ENCODE peak calls at places on chromosomes 2 and 18, in six cellular contexts. N, K, X, O, Z and R are unnamed samples.

GRCh38 chr18:23207191-23207955 is 72.1 kb downstream of the CABLES1 start:
- DNase-seq in N (no peak), K (peak; percentile 13), X (no peak), O (no peak), Z (peak; percentile 83), R (no peak)

GRCh38 chr18:13615432-13615861 is 110.9 kb downstream of the FAM210A start:
- DNase-seq in N (no peak), K (no peak), X (no peak), O (no peak), Z (no peak), R (no peak)

GRCh38 chr2:145985517-145985916 is 1465.6 kb upstream of the ZEB2 start:
- DNase-seq in N (no peak), K (no peak), X (no peak), O (no peak), Z (no peak), R (no peak)

GRCh38 chr2:215784371-215784783 is 229.0 kb downstream of the MREG start:
- DNase-seq in N (no peak), K (no peak), X (no peak), O (no peak), Z (no peak), R (no peak)

GRCh38 chr2:232218778-232219495 is 159.6 kb upstream of the ALPP start:
- DNase-seq in N (no peak), K (no peak), X (no peak), O (no peak), Z (no peak), R (no peak)

GRCh38 chr2:158889135-158889853 is 79.1 kb upstream of the TANC1 start:
- DNase-seq in N (no peak), K (no peak), X (no peak), O (no peak), Z (no peak), R (no peak)

GRCh38 chr18:3492166-3492565 is 42.2 kb downstream of the TGIF1 start:
- DNase-seq in N (no peak), K (no peak), X (no peak), O (no peak), Z (no peak), R (no peak)

GRCh38 chr2:150136901-150137300 is 350.6 kb downstream of the RND3 start:
- DNase-seq in N (no peak), K (no peak), X (no peak), O (no peak), Z (no peak), R (no peak)

GRCh38 chr2:175062787-175063585 is 57.8 kb upstream of the CHN1 start:
- DNase-seq in N (no peak), K (peak; percentile 100), X (no peak), O (no peak), Z (no peak), R (no peak)

GRCh38 chr2:148876190-148876588 is 1.2 kb downstream of the KIF5C start:
- DNase-seq in N (no peak), K (no peak), X (no peak), O (peak; percentile 81), Z (no peak), R (no peak)

GRCh38 chr2:84395819-84396218 is 63.3 kb downstream of the SUCLG1 start:
- DNase-seq in N (no peak), K (no peak), X (no peak), O (no peak), Z (no peak), R (no peak)

GRCh38 chr18:58887613-58887963 is 22.9 kb downstream of the ZNF532 start:
- DNase-seq in N (no peak), K (no peak), X (peak; percentile 84), O (peak; percentile 88), Z (no peak), R (peak; percentile 40)

GRCh38 chr2:201220102-201220570 is 37.2 kb downstream of the CASP10 start:
- DNase-seq in N (peak; percentile 33), K (no peak), X (no peak), O (no peak), Z (peak; percentile 27), R (no peak)

GRCh38 chr2:23418490-23418911 is 33.5 kb downstream of the KLHL29 start:
- DNase-seq in N (no peak), K (no peak), X (no peak), O (peak; percentile 23), Z (no peak), R (peak; percentile 10)

GRCh38 chr2:221570321-221571107 is 1.6 kb downstream of the EPHA4 start:
- DNase-seq in N (no peak), K (no peak), X (no peak), O (no peak), Z (no peak), R (peak; percentile 31)

GRCh38 chr2:233210843-233211600 is 40.5 kb upstream of the ATG16L1 start:
- DNase-seq in N (peak; percentile 71), K (no peak), X (peak; percentile 79), O (peak; percentile 78), Z (no peak), R (peak; percentile 75)

GRCh38 chr18:6553234-6553900 is 138.7 kb upstream of the L3MBTL4 start:
- DNase-seq in N (no peak), K (no peak), X (no peak), O (no peak), Z (no peak), R (no peak)

GRCh38 chr18:68428026-68428425 is 286.9 kb downstream of the TMX3 start:
- DNase-seq in N (no peak), K (no peak), X (peak; percentile 27), O (no peak), Z (no peak), R (no peak)

GRCh38 chr2:175002547-175003274 is 2.5 kb downstream of the CHN1 start:
- DNase-seq in N (no peak), K (no peak), X (no peak), O (no peak), Z (no peak), R (no peak)

GRCh38 chr2:8669157-8669852 is 12.6 kb upstream of the ID2 start:
- DNase-seq in N (no peak), K (no peak), X (no peak), O (no peak), Z (no peak), R (no peak)

GRCh38 chr18:63431180-63431579 is 8.9 kb upstream of the VPS4B start:
- DNase-seq in N (no peak), K (no peak), X (no peak), O (no peak), Z (no peak), R (no peak)

GRCh38 chr2:237691200-237691907 is 64.0 kb downstream of the LRRFIP1 start:
- DNase-seq in N (peak; percentile 49), K (no peak), X (no peak), O (peak; percentile 100), Z (no peak), R (no peak)

DNA sequence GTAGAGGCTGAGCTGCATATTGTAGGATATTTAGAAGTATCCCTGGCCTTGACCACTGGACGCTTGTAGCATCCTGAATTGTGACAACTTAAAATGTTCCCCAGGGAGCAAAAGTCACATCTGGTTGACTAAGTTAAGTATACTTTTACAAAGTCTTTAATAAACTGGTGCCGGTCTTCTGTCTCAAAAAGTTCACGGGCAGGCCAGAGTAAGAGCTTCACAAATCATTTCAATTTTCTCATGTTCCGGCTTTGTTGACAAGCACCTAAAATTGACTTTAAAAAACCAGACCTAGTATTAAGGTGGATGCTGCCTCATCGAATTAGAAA is 18.3 kb downstream of the ATP8B1 start:
- DNase-seq in N (no peak), K (no peak), X (no peak), O (no peak), Z (no peak), R (no peak)
- H3K27ac ChIP-seq in N (no peak overlapping the region), K (peak overlapping the region; percentile 39), X (no peak overlapping the region), O (peak overlapping the region; percentile 8), Z (no peak overlapping the region), R (peak overlapping the region; percentile 88)

DNA sequence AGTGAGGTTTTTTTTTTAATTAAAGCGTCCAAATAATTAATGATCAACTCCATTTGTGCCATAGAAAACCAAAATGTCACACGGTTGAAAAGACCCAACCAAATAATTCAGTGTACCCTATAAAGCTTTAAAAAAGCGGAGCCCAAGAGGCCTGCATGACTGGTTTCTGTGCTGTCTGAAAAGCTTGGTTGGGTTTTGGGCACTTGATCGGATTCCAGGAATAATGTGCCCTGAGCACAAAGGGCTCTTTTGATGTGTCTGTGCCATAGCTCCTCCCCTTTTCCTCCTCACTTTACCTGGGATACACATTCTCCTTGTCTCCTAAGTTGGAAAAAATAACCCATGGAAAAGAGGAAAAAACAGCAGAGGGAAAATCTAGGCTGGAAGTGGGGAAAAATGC is 523.2 kb downstream of the TNS1 start:
- DNase-seq in N (no peak), K (no peak), X (no peak), O (no peak), Z (no peak), R (no peak)
- H3K4me1 ChIP-seq in N (no peaks in the 10 kb centered on the region), K (no peaks in the 10 kb centered on the region), X (no peaks in the 10 kb centered on the region), O (no peaks in the 10 kb centered on the region), Z (no peaks in the 10 kb centered on the region), R (no peaks in the 10 kb centered on the region)

GRCh38 chr2:136129601-136130000 is 11.7 kb upstream of the CXCR4 start:
- DNase-seq in N (no peak), K (no peak), X (no peak), O (no peak), Z (no peak), R (no peak)
- TF ChIP-seq POLR2A in N (no peak), K (no peak), X (no peak), O (no peak), Z (no peak), R (no peak)

DNA sequence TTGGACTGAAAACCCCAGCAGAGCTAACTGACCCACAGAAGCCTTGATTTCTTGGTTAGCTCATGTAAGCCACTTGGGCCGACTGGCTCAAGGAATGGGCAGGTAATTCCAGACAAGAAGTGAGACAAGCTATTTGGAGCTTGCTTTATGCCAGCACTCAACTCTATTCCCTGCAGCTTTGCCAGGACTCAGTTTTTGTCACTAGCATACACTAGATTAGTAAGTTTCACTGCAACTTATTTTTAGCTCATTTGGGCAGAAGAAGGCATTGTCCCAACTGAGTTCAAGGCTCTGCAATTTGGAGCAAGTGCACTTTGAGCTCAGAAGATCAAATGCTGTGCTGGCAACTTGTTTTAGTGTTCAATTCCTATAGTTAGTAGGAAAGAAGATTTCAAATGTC is 116.1 kb downstream of the SLC4A3 start:
- DNase-seq in N (no peak), K (no peak), X (no peak), O (no peak), Z (no peak), R (no peak)
- H3K27ac ChIP-seq in N (no peak overlapping the region), K (no peak overlapping the region), X (no peak overlapping the region), O (no peak overlapping the region), Z (no peak overlapping the region), R (no peak overlapping the region)

GRCh38 chr2:70113396-70114100 is 26.3 kb downstream of the PCBP1 start:
- DNase-seq in N (no peak), K (no peak), X (no peak), O (no peak), Z (no peak), R (no peak)

GRCh38 chr2:70116936-70117554 is 29.8 kb downstream of the PCBP1 start:
- DNase-seq in N (no peak), K (no peak), X (no peak), O (no peak), Z (no peak), R (no peak)

GRCh38 chr2:70115646-70116442 is 28.6 kb downstream of the PCBP1 start:
- DNase-seq in N (no peak), K (no peak), X (peak; percentile 54), O (peak; percentile 79), Z (no peak), R (no peak)

GRCh38 chr2:70111752-70112591 is 24.7 kb downstream of the PCBP1 start:
- DNase-seq in N (no peak), K (no peak), X (no peak), O (peak; percentile 62), Z (peak; percentile 32), R (no peak)
- H3K4me1 ChIP-seq in N (peaks cover 34% of the 10 kb centered on the region), K (peaks cover 66% of the 10 kb centered on the region), X (peaks cover 11% of the 10 kb centered on the region), O (peaks cover 70% of the 10 kb centered on the region), Z (peaks cover 53% of the 10 kb centered on the region), R (peaks cover 7% of the 10 kb centered on the region)

GRCh38 chr2:165892541-165892940 is 61.0 kb downstream of the TTC21B start:
- DNase-seq in N (no peak), K (no peak), X (no peak), O (no peak), Z (no peak), R (no peak)
- TF ChIP-seq POLR2A in N (no peak), K (no peak), X (no peak), O (no peak), Z (no peak), R (no peak)